ENCODE peak calls at places on chromosomes 16 and 17, in ten cellular contexts. I is mammary epithelial cell; Z is nephron progenitor cell; J is psoas muscle; V is CD4-positive, alpha-beta T cell; T is B cell; F is AG10803; W is cardiac fibroblast; P is HCT116; B is foreskin keratinocyte. O is an unnamed sample.

GRCh38 chr17:81453049-81453448 is 57.8 kb downstream of the BAHCC1 start:
- DNase-seq in F (no peak), T (no peak), Z (no peak), B (no peak), J (no peak), P (no peak), W (no peak), I (no peak), V (no peak), O (no peak)

GRCh38 chr17:50397111-50397918 is at the start of gene LRRC59:
- DNase-seq in V (peak; percentile 90), P (peak; percentile 77), I (peak; percentile 71), Z (peak; percentile 93), T (peak; percentile 92), B (no peak), J (peak; percentile 94), F (peak; percentile 80), W (peak; percentile 85), O (peak; percentile 93)

GRCh38 chr17:75130632-75131277 is 787 bp downstream of the NT5C start:
- DNase-seq in T (no peak), P (peak; percentile 69), J (peak; percentile 67), F (peak; percentile 50), W (peak; percentile 59), Z (peak; percentile 67), B (no peak), V (peak; percentile 30), I (peak; percentile 55), O (peak; percentile 70)

GRCh38 chr17:1783834-1784611 is 22.2 kb downstream of the SERPINF1 start:
- DNase-seq in Z (no peak), P (peak; percentile 6), V (no peak), W (peak; percentile 97), T (peak; percentile 75), B (no peak), F (peak; percentile 98), J (peak; percentile 93), I (peak; percentile 46), O (no peak)

GRCh38 chr17:8991514-8992285 is 26.2 kb upstream of the PIK3R5 start:
- DNase-seq in J (peak; percentile 66), F (peak; percentile 70), T (peak; percentile 53), V (peak; percentile 50), Z (peak; percentile 75), P (peak; percentile 51), B (no peak), W (peak; percentile 77), I (peak; percentile 47), O (peak; percentile 77)

GRCh38 chr17:59839646-59840328 is 53.0 kb downstream of the TUBD1 start:
- DNase-seq in T (no peak), Z (no peak), J (no peak), I (no peak), W (peak; percentile 67), P (no peak), B (no peak), V (no peak), F (peak; percentile 58), O (no peak)

GRCh38 chr17:45260204-45260783 is 1.6 kb downstream of the SPATA32 start:
- DNase-seq in J (peak; percentile 87), Z (no peak), W (no peak), I (no peak), T (no peak), P (no peak), V (no peak), F (no peak), B (no peak), O (no peak)

GRCh38 chr17:21066394-21066793 is 23.6 kb upstream of the USP22 start:
- DNase-seq in B (no peak), I (no peak), T (no peak), F (peak; percentile 28), W (no peak), V (no peak), P (no peak), J (no peak), Z (no peak), O (no peak)

GRCh38 chr17:82689077-82689476 is 9.4 kb downstream of the RAB40B start:
- DNase-seq in T (no peak), P (no peak), F (no peak), I (no peak), V (no peak), B (no peak), J (peak; percentile 39), Z (no peak), W (no peak), O (no peak)

GRCh38 chr16:81488687-81489411 is 44.2 kb downstream of the CMIP start:
- DNase-seq in F (no peak), J (peak; percentile 13), T (no peak), Z (no peak), I (no peak), V (no peak), B (no peak), P (no peak), W (no peak), O (no peak)

GRCh38 chr16:55475919-55476318 is 3.1 kb upstream of the MMP2 start:
- DNase-seq in B (no peak), Z (no peak), J (peak; percentile 68), P (no peak), T (no peak), W (no peak), F (peak; percentile 55), V (no peak), I (no peak), O (no peak)

DNA sequence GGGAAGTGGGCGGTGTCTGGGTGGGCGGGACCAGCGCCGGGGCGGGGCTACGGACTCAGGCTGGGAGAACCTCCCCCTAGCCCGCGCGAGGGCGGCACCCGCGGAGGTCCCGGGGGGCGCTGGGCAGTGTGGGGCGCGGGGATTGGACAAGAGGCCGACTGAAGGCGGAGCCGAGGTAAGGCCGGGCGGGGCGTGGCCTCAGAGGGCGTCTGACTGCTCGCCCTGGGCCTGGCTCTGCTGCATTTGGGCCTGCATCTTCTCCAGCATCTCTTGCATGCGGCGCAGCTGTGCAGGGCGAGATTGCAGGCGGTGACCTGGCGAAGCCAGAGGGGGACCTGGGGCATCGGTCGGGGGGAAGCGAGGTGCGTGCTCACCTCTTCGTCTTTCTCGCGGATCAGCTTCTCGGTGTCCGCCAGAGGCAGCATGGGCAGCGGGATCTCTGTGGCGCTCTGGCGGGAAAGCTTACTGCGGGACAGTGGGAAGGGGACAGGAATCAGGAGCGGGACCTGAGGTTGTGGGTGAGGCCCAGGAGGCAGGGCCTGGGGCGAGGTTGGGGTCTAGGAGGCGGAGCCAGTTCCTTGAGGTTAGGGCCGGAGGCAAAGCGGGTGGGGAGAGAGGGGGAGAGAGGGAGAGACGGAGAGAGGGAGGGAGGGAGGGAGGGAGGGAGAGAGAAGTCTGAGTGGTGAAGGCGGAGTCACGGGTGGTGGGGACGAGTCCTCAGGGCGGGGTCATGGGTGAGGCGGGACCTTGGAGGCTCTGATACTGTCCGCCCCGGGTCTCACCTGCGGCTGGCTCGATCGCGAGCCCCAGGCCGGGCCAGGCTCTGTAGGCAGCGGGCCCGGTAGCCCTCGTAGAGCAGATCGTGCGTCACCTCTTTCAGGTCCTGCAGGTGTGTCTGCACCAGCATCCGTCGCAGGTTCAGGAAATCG is 3.9 kb downstream of the SEPTIN1 start:
- DNase-seq in F (peak; percentile 97), T (peak; percentile 99), P (peak; percentile 92), J (peak; percentile 99), Z (peak; percentile 100), V (peak; percentile 100), I (peak; percentile 97), W (peak; percentile 98), B (peak; percentile 83), O (peak; percentile 100)
- TF ChIP-seq CTCF in F (peak; percentile 33), T (no peak), P (no peak), J (peak; percentile 17), Z (no peak), V (no peak), I (peak; percentile 1), W (peak; percentile 29), B (peak; percentile 39), O (peak; percentile 13)

GRCh38 chr17:71959129-71959528 is 161.7 kb upstream of the SOX9 start:
- DNase-seq in I (no peak), W (peak; percentile 30), Z (no peak), J (no peak), P (peak; percentile 49), T (no peak), B (no peak), F (peak; percentile 22), V (no peak), O (no peak)
- TF ChIP-seq CTCF in I (peak; percentile 52), W (peak; percentile 57), Z (peak; percentile 25), J (peak; percentile 41), P (peak; percentile 58), T (no peak), B (peak; percentile 71), F (peak; percentile 71), V (no peak), O (peak; percentile 41)

GRCh38 chr16:47780213-47780612 is 319.1 kb downstream of the PHKB start:
- DNase-seq in V (no peak), P (no peak), W (no peak), Z (no peak), T (no peak), F (no peak), J (no peak), I (no peak), B (no peak), O (no peak)

GRCh38 chr16:47774661-47775060 is 313.5 kb downstream of the PHKB start:
- DNase-seq in W (peak; percentile 59), J (no peak), I (peak; percentile 44), F (no peak), T (no peak), V (no peak), P (no peak), B (peak; percentile 13), Z (no peak), O (no peak)

GRCh38 chr16:47778106-47778803 is 317.1 kb downstream of the PHKB start:
- DNase-seq in J (no peak), V (no peak), F (peak; percentile 5), Z (no peak), W (peak; percentile 26), B (no peak), P (no peak), I (no peak), T (no peak), O (no peak)

GRCh38 chr16:47779201-47780016 is 318.3 kb downstream of the PHKB start:
- DNase-seq in I (no peak), Z (no peak), F (peak; percentile 15), B (no peak), W (peak; percentile 47), J (no peak), P (no peak), V (no peak), T (no peak), O (no peak)

DNA sequence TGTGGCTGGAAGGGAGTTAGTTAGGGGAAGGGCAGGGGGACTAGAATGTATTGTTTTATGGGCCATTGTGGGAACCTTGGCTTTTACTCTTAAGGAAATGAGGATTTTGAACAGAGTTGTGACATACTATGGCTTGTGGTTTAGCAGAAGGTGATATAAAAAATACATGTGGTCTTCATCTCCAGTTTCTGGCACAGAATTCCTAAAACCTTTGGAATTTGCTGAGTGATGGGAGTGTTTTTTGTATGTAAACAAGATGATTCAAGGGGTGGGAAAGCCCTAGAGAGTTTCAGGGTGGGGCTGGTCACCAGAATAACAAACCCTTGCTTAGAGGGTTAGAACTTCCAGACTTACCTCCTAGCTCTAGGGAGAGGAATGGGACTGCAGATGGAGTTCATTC is 316.1 kb downstream of the PHKB start:
- DNase-seq in T (no peak), W (peak; percentile 72), F (peak; percentile 78), P (no peak), V (no peak), B (peak; percentile 41), I (peak; percentile 77), J (no peak), Z (no peak), O (no peak)
- TF ChIP-seq CTCF in T (no peak), W (no peak), F (no peak), P (no peak), V (no peak), B (no peak), I (no peak), J (no peak), Z (no peak), O (no peak)

GRCh38 chr16:63289834-63290460 is 1253.7 kb upstream of the CDH8 start:
- DNase-seq in P (no peak), F (peak; percentile 0), T (no peak), B (peak; percentile 5), J (no peak), V (no peak), Z (peak; percentile 65), W (peak; percentile 8), I (no peak), O (peak; percentile 69)
- TF ChIP-seq CTCF in P (no peak), F (no peak), T (no peak), B (peak; percentile 72), J (peak; percentile 34), V (no peak), Z (peak; percentile 96), W (peak; percentile 39), I (peak; percentile 60), O (peak; percentile 88)

O was measured in glutamatergic neuron.